ENCODE peak calls at places on chromosomes 11 and 22, in four cellular contexts. N is K562, H is thyroid gland, E is sigmoid colon. I is an unnamed sample.

GRCh38 chr11:84522331-84522730 is 1104.8 kb downstream of the DLG2 start:
- DNase-seq in N (no peak), H (no peak), E (no peak), I (no peak)

GRCh38 chr11:85685131-85685819 is 720 bp downstream of the CCDC89 start:
- DNase-seq in N (no peak), H (no peak), E (peak), I (peak)

GRCh38 chr22:45336971-45337431 is 27.3 kb downstream of the FAM118A start:
- DNase-seq in N (no peak), H (peak), E (peak), I (peak)

GRCh38 chr11:69296890-69297224 is 2.9 kb downstream of the MYEOV start:
- DNase-seq in N (no peak), H (no peak), E (no peak), I (no peak)

GRCh38 chr11:62402226-62402625 is 16.6 kb upstream of the SCGB1A1 start:
- DNase-seq in N (no peak), H (peak), E (peak), I (peak)

GRCh38 chr22:44402196-44403111 is 89.7 kb upstream of the SHISAL1 start:
- DNase-seq in N (no peak), H (no peak), E (peak), I (no peak)

GRCh38 chr22:37282385-37282677 is at the start of gene CYTH4:
- DNase-seq in N (peak), H (peak), E (peak), I (no peak)

GRCh38 chr22:31210830-31211503 is 1.1 kb upstream of the LIMK2 start:
- DNase-seq in N (no peak), H (peak), E (no peak), I (no peak)

GRCh38 chr11:108732395-108732794 is 67.5 kb downstream of the DDX10 start:
- DNase-seq in N (no peak), H (no peak), E (no peak), I (no peak)

GRCh38 chr22:46941958-46942815 is 179.7 kb downstream of the TBC1D22A start:
- DNase-seq in N (no peak), H (no peak), E (no peak), I (no peak)

GRCh38 chr11:77779935-77780334 is 40.6 kb downstream of the RSF1 start:
- DNase-seq in N (no peak), H (no peak), E (no peak), I (no peak)

GRCh38 chr11:91591021-91591420 is 633.6 kb upstream of the FAT3 start:
- DNase-seq in N (no peak), H (no peak), E (no peak), I (no peak)

GRCh38 chr11:3882671-3883070 is 27.2 kb downstream of the STIM1 start:
- DNase-seq in N (no peak), H (no peak), E (no peak), I (no peak)

GRCh38 chr11:2944530-2944929 is 15.3 kb upstream of the PHLDA2 start:
- DNase-seq in N (no peak), H (no peak), E (no peak), I (no peak)

GRCh38 chr11:27524155-27524554 is 17.6 kb upstream of the LIN7C start:
- DNase-seq in N (no peak), H (no peak), E (no peak), I (no peak)

GRCh38 chr22:30918761-30919160 is 49.8 kb downstream of the MORC2 start:
- DNase-seq in N (no peak), H (no peak), E (peak), I (no peak)

GRCh38 chr11:133988686-133989410 is 32.1 kb upstream of the IGSF9B start:
- DNase-seq in N (no peak), H (no peak), E (no peak), I (no peak)

GRCh38 chr11:65551572-65552398 is 6.4 kb downstream of the LTBP3 start:
- DNase-seq in N (peak), H (peak), E (no peak), I (no peak)

GRCh38 chr11:3134218-3134621 is 30.9 kb downstream of the OSBPL5 start:
- DNase-seq in N (no peak), H (no peak), E (peak), I (no peak)

GRCh38 chr11:72924568-72925190 is 110.5 kb downstream of the ATG16L2 start:
- DNase-seq in N (no peak), H (no peak), E (no peak), I (no peak)

GRCh38 chr11:113875414-113876073 is at the start of gene USP28:
- DNase-seq in N (peak), H (peak), E (peak), I (peak)

GRCh38 chr11:27874998-27875397 is 174.7 kb upstream of the BDNF start:
- DNase-seq in N (no peak), H (no peak), E (no peak), I (no peak)

GRCh38 chr11:103241574-103241973 is 132.3 kb downstream of the DYNC2H1 start:
- DNase-seq in N (no peak), H (no peak), E (no peak), I (no peak)

GRCh38 chr11:48099916-48100446 is 116.6 kb upstream of the OR4B1 start:
- DNase-seq in N (no peak), H (no peak), E (no peak), I (no peak)

GRCh38 chr11:74084796-74085541 is 76.1 kb upstream of the UCP3 start:
- DNase-seq in N (no peak), H (no peak), E (no peak), I (no peak)

GRCh38 chr11:911031-911889 is 650 bp upstream of the CHID1 start:
- DNase-seq in N (peak), H (peak), E (no peak), I (no peak)
- TF ChIP-seq POLR2A in N (peak), H (no peak), E (no peak), I (no peak)

DNA sequence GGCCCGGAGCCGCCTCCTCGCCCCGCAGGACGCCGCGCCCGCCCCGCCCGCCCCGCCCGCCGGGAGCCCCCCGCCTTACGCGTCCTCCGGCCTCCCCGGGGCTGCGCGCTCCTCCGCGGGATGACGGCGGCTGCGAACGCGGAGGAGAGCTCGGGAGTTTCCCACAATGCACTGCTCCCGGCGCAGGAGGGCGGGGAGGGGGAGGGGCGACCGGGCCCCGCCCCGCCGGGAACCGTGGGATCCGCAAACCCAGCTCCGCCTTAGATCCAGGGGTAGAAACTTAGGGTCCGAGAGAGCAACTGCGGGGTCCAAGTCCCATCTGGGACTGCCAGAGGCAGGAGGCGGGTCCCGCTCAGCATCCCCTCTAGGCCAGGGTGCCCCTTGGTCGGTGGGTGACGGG is at the start of gene CEND1:
- DNase-seq in N (peak), H (no peak), E (no peak), I (no peak)
- H3K27ac ChIP-seq in N (no peak), H (no peak), E (no peak), I (no peak)

DNA sequence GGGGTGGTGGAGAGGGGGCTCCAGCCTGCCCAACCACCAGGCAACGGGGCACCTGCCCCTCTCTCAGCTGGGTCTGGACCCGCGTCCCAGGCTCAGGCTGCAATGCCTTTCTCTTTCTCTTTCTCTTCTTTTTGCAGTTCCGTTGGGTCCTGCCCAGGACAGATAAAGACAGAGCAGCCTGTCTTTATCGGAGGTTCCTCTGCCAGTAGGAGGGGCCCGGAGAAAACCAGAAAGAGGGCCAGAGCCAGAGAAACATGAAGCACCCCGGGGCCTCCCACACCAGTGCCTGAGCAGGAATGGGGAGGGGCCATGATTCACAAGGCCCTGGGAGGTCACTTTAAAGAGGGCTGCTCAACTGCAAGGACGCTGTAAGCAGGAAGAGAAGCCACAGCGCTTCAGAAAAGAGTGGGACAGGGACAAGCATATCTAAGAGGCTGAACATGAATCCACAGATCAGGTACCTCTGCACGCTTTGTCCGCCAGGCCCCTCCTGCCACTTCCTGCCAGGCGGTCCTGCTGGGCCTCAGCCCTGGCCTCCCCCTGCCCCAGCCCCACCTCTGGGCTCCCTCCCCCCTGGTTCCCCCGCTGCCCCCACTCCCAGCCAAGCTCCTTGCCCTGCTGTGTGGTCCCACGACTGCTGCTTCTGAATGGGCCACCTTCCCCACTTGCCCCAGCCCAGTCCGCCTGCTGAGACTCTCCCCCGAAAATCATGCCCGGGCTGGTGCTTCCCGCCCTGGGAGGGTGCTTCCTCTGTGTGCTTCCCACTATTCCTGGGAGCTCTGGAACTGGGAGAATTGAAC is at the start of gene APOBEC3C:
- DNase-seq in N (peak), H (peak), E (peak), I (peak)
- TF ChIP-seq POLR2A in N (peak), H (peak), E (peak), I (peak)

GRCh38 chr11:34063061-34063795 is 11.7 kb downstream of the CAPRIN1 start:
- DNase-seq in N (no peak), H (no peak), E (no peak), I (no peak)
- H3K27ac ChIP-seq in N (no peak), H (no peak), E (no peak), I (no peak)

I was measured in ovary.